ENCODE peak calls at places on chromosome 11, in four cellular contexts. One of them, this sample, is unnamed.

GRCh38 chr11:119903821-119904220 is 174.8 kb upstream of the NECTIN1 start:
- DNase-seq in GM12865: no peak
- DNase-seq in activated B cell treated with CpG ODN at 0.5 μM for 24 hours: no peak
- DNase-seq in right atrium auricular region: no peak
- DNase-seq in this sample: no peak

GRCh38 chr11:45180158-45180887 is 33.9 kb downstream of the PRDM11 start:
- DNase-seq in right atrium auricular region: no peak
- DNase-seq in activated B cell treated with CpG ODN at 0.5 μM for 24 hours: peak
- DNase-seq in GM12865: peak
- DNase-seq in this sample: no peak

GRCh38 chr11:107538821-107539220 is 26.7 kb downstream of the ALKBH8 start:
- DNase-seq in activated B cell treated with CpG ODN at 0.5 μM for 24 hours: no peak
- DNase-seq in GM12865: no peak
- DNase-seq in right atrium auricular region: no peak
- DNase-seq in this sample: no peak

GRCh38 chr11:64971421-64972233 is at the start of gene MAJIN:
- DNase-seq in GM12865: peak
- DNase-seq in activated B cell treated with CpG ODN at 0.5 μM for 24 hours: peak
- DNase-seq in right atrium auricular region: peak
- DNase-seq in this sample: no peak

GRCh38 chr11:74147199-74147929 is 23.4 kb downstream of the C2CD3 start:
- DNase-seq in activated B cell treated with CpG ODN at 0.5 μM for 24 hours: no peak
- DNase-seq in GM12865: no peak
- DNase-seq in right atrium auricular region: no peak
- DNase-seq in this sample: no peak

GRCh38 chr11:60978546-60979380 is 7.3 kb downstream of the CD6 start:
- DNase-seq in activated B cell treated with CpG ODN at 0.5 μM for 24 hours: no peak
- DNase-seq in GM12865: peak
- DNase-seq in right atrium auricular region: no peak
- DNase-seq in this sample: no peak

GRCh38 chr11:87926250-87926970 is 248.8 kb downstream of the RAB38 start:
- DNase-seq in right atrium auricular region: no peak
- DNase-seq in GM12865: no peak
- DNase-seq in activated B cell treated with CpG ODN at 0.5 μM for 24 hours: no peak
- DNase-seq in this sample: no peak

GRCh38 chr11:17250561-17251350 is 25.8 kb upstream of the NUCB2 start:
- DNase-seq in activated B cell treated with CpG ODN at 0.5 μM for 24 hours: no peak
- DNase-seq in right atrium auricular region: no peak
- DNase-seq in GM12865: no peak
- DNase-seq in this sample: no peak

GRCh38 chr11:25970726-25971508 is 361.0 kb upstream of the ANO3 start:
- DNase-seq in right atrium auricular region: no peak
- DNase-seq in GM12865: no peak
- DNase-seq in activated B cell treated with CpG ODN at 0.5 μM for 24 hours: no peak
- DNase-seq in this sample: no peak
- TF ChIP-seq CTCF in right atrium auricular region: no peak
- TF ChIP-seq CTCF in GM12865: peak
- TF ChIP-seq CTCF in activated B cell treated with CpG ODN at 0.5 μM for 24 hours: no peak
- TF ChIP-seq CTCF in this sample: no peak

DNA sequence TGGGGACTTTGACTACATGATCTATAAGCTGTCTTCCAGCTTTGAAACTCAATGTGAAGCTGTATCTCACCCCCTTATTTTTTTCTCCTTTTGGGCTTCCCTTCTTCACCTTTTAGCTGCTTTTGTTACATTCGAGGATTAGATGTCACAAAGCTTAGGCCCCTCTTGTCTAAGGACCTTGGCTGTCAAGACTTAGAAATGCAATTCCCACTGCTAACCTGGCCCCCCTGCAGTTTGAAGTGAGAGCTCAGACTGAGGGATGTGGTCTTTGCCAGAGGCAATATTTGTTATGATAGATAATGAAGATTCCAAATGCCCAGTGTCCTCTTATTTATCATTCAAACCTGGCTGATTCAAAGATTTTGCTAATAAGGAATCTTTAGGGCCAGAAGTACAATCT is 128.3 kb downstream of the ARL14EP start:
- DNase-seq in right atrium auricular region: no peak
- DNase-seq in activated B cell treated with CpG ODN at 0.5 μM for 24 hours: no peak
- DNase-seq in GM12865: no peak
- DNase-seq in this sample: no peak
- TF ChIP-seq CTCF in right atrium auricular region: no peak
- TF ChIP-seq CTCF in activated B cell treated with CpG ODN at 0.5 μM for 24 hours: no peak
- TF ChIP-seq CTCF in GM12865: no peak
- TF ChIP-seq CTCF in this sample: no peak

GRCh38 chr11:110110854-110111253 is 17.7 kb downstream of the ZC3H12C start:
- DNase-seq in GM12865: no peak
- DNase-seq in right atrium auricular region: no peak
- DNase-seq in activated B cell treated with CpG ODN at 0.5 μM for 24 hours: no peak
- DNase-seq in this sample: no peak
- TF ChIP-seq CTCF in GM12865: no peak
- TF ChIP-seq CTCF in right atrium auricular region: no peak
- TF ChIP-seq CTCF in activated B cell treated with CpG ODN at 0.5 μM for 24 hours: no peak
- TF ChIP-seq CTCF in this sample: no peak

DNA sequence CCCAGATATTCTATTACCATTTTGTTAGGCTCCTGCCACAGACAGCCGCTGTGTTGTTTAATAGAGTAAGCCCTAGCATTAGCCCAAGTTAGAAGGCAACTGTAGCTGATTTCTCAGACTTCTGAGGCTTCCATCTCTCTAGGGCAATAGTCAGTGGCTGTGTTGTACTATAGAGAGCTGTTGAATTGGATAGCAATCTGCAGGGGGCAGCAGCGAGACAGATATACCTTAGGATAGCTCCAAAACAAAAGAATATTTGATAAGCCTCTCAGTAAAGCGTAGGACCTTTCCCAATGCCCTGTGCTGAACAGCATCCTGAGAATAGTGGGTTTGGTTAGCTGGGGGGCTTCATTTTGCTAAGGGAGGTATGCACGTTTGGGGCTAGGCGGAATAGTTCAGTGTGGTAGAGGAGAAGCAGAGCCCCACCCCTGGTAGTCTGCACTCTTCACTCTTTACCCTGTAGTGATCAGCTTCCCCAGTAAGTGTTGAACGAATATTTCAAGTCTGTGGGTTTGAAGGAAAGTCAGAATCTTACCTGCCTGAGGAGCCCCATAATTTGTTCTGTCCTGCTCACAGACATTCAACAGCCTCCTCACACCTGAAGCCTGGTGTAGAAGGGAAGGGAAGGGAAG is 515.1 kb downstream of the INSC start:
- DNase-seq in GM12865: peak
- DNase-seq in activated B cell treated with CpG ODN at 0.5 μM for 24 hours: no peak
- DNase-seq in right atrium auricular region: no peak
- DNase-seq in this sample: no peak
- TF ChIP-seq CTCF in GM12865: peak
- TF ChIP-seq CTCF in activated B cell treated with CpG ODN at 0.5 μM for 24 hours: no peak
- TF ChIP-seq CTCF in right atrium auricular region: no peak
- TF ChIP-seq CTCF in this sample: no peak